ENCODE peak calls at places on chromosome 4, in five cellular contexts. S is mesenchymal stem cell, Q is trophoblast cell, R is H9, O is H1. N is an unnamed sample.
A peak's percentile ranks its signal among the peaks of the same experiment; 100 is the strongest.

GRCh38 chr4:5752803-5753184 is 41.8 kb downstream of the EVC start:
- DNase-seq in S (no peak), Q (no peak), R (peak; percentile 46), O (no peak), N (no peak)

GRCh38 chr4:109701566-109702399 is 1.5 kb downstream of the CASP6 start:
- DNase-seq in S (peak; percentile 1), Q (no peak), R (peak; percentile 50), O (peak; percentile 7), N (no peak)

GRCh38 chr4:129064717-129065116 is 28.6 kb downstream of the SCLT1 start:
- DNase-seq in S (peak; percentile 3), Q (no peak), R (no peak), O (no peak), N (no peak)

GRCh38 chr4:173125216-173125812 is 43.3 kb upstream of the GALNT7 start:
- DNase-seq in S (no peak), Q (peak; percentile 27), R (no peak), O (no peak), N (no peak)

GRCh38 chr4:85769009-85769408 is 294.1 kb downstream of the ARHGAP24 start:
- DNase-seq in S (no peak), Q (no peak), R (no peak), O (no peak), N (no peak)

GRCh38 chr4:146435962-146436361 is 85.8 kb downstream of the SLC10A7 start:
- DNase-seq in S (no peak), Q (no peak), R (no peak), O (no peak), N (no peak)

GRCh38 chr4:108519911-108520310 is 100.5 kb upstream of the RPL34 start:
- DNase-seq in S (no peak), Q (no peak), R (no peak), O (no peak), N (no peak)

GRCh38 chr4:40340034-40340433 is 4.9 kb downstream of the CHRNA9 start:
- DNase-seq in S (no peak), Q (no peak), R (no peak), O (no peak), N (no peak)

GRCh38 chr4:159027535-159027934 is 75.3 kb upstream of the RAPGEF2 start:
- DNase-seq in S (no peak), Q (no peak), R (no peak), O (no peak), N (no peak)

GRCh38 chr4:55509272-55509671 is 37.4 kb downstream of the CLOCK start:
- DNase-seq in S (no peak), Q (no peak), R (no peak), O (no peak), N (no peak)

GRCh38 chr4:76723373-76723772 is 174.6 kb downstream of the SOWAHB start:
- DNase-seq in S (no peak), Q (no peak), R (no peak), O (no peak), N (no peak)

GRCh38 chr4:1171306-1172227 is 816 bp downstream of the SPON2 start:
- DNase-seq in S (no peak), Q (no peak), R (peak; percentile 59), O (no peak), N (no peak)

GRCh38 chr4:8182858-8183725 is 16.0 kb upstream of the SH3TC1 start:
- DNase-seq in S (peak; percentile 63), Q (peak; percentile 87), R (no peak), O (no peak), N (no peak)

GRCh38 chr4:32987111-32987510 is 2266.9 kb downstream of the PCDH7 start:
- DNase-seq in S (peak; percentile 15), Q (no peak), R (no peak), O (no peak), N (no peak)

GRCh38 chr4:138050601-138051000 is 191.5 kb downstream of the SLC7A11 start:
- DNase-seq in S (no peak), Q (no peak), R (peak; percentile 59), O (no peak), N (peak; percentile 26)

GRCh38 chr4:68367835-68368234 is 17.9 kb upstream of the YTHDC1 start:
- DNase-seq in S (no peak), Q (no peak), R (no peak), O (no peak), N (no peak)

GRCh38 chr4:147799986-147800555 is 68.2 kb downstream of the ARHGAP10 start:
- DNase-seq in S (peak; percentile 66), Q (no peak), R (no peak), O (no peak), N (no peak)

GRCh38 chr4:8468746-8469535 is 28.4 kb downstream of the TRMT44 start:
- DNase-seq in S (peak; percentile 49), Q (peak; percentile 74), R (peak; percentile 84), O (peak; percentile 57), N (peak; percentile 52)

GRCh38 chr4:125382995-125383394 is 68.2 kb downstream of the FAT4 start:
- DNase-seq in S (no peak), Q (no peak), R (no peak), O (no peak), N (no peak)

GRCh38 chr4:86586160-86586572 is 7.9 kb upstream of the PTPN13 start:
- DNase-seq in S (no peak), Q (no peak), R (no peak), O (no peak), N (no peak)

GRCh38 chr4:117700111-117700892 is 334.0 kb upstream of the NDST3 start:
- DNase-seq in S (peak; percentile 3), Q (no peak), R (no peak), O (no peak), N (peak; percentile 3)

GRCh38 chr4:124386648-124387047 is 325.9 kb downstream of the ANKRD50 start:
- DNase-seq in S (no peak), Q (no peak), R (no peak), O (no peak), N (no peak)

GRCh38 chr4:123651536-123652175 is 255.1 kb downstream of the SPRY1 start:
- DNase-seq in S (no peak), Q (no peak), R (no peak), O (no peak), N (no peak)

GRCh38 chr4:1200425-1201035 is 28.1 kb upstream of the SPON2 start:
- DNase-seq in S (peak; percentile 97), Q (no peak), R (peak; percentile 22), O (no peak), N (no peak)

GRCh38 chr4:112118742-112119357 is 26.4 kb upstream of the FAM241A start:
- DNase-seq in S (no peak), Q (no peak), R (no peak), O (no peak), N (no peak)

GRCh38 chr4:71526626-71527406 is 188.0 kb downstream of the SLC4A4 start:
- DNase-seq in S (no peak), Q (no peak), R (no peak), O (no peak), N (peak; percentile 21)

GRCh38 chr4:137253949-137254348 is 278.3 kb downstream of the PCDH18 start:
- DNase-seq in S (peak; percentile 74), Q (no peak), R (no peak), O (no peak), N (no peak)

GRCh38 chr4:144648042-144648441 is 2.1 kb downstream of the HHIP start:
- DNase-seq in S (no peak), Q (no peak), R (no peak), O (no peak), N (no peak)

GRCh38 chr4:115945026-115945425 is 831.6 kb upstream of the NDST4 start:
- DNase-seq in S (no peak), Q (no peak), R (no peak), O (no peak), N (no peak)

GRCh38 chr4:128880662-128881061 is 71.2 kb downstream of the JADE1 start:
- DNase-seq in S (no peak), Q (no peak), R (no peak), O (no peak), N (no peak)

GRCh38 chr4:102343964-102344519 is 1.2 kb downstream of the SLC39A8 start:
- DNase-seq in S (no peak), Q (no peak), R (no peak), O (no peak), N (peak; percentile 37)

GRCh38 chr4:108465886-108466491 is 154.4 kb upstream of the RPL34 start:
- DNase-seq in S (no peak), Q (no peak), R (no peak), O (no peak), N (no peak)

GRCh38 chr4:56086561-56086960 is 137.8 kb downstream of the CEP135 start:
- DNase-seq in S (no peak), Q (no peak), R (no peak), O (no peak), N (no peak)

GRCh38 chr4:141339966-141340365 is 119.3 kb downstream of the ZNF330 start:
- DNase-seq in S (no peak), Q (no peak), R (no peak), O (no peak), N (no peak)

GRCh38 chr4:6772223-6772928 is 10.2 kb upstream of the KIAA0232 start:
- DNase-seq in S (peak; percentile 39), Q (peak; percentile 71), R (no peak), O (no peak), N (no peak)

GRCh38 chr4:83691998-83692397 is 156.1 kb downstream of the GPAT3 start:
- DNase-seq in S (peak; percentile 9), Q (no peak), R (no peak), O (no peak), N (no peak)

GRCh38 chr4:26452565-26453531 is 37.4 kb downstream of the CCKAR start:
- DNase-seq in S (no peak), Q (no peak), R (peak; percentile 61), O (no peak), N (no peak)

GRCh38 chr4:90226734-90227133 is 99.5 kb downstream of the CCSER1 start:
- DNase-seq in S (peak; percentile 5), Q (no peak), R (no peak), O (no peak), N (no peak)

DNA sequence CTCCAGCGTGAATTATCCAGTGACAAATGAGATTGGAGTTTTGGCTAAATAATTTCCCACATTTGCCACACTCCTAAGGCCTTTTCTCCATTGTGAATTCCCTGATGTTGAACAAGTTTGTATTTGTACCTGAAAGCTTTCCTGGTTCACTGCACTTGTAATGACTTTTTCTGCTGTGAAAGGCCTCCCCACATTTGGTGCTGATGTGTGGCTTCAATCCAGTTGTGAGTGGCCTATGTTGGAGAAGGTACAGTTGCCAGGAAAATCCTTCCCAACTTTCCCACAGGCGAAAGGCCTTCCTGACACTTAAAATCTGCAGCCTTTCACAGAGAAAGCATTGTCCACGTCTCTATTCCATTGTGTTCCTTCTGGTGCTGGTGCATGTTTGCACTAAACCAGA is 17.3 kb upstream of the HPGD start:
- DNase-seq in S (no peak), Q (no peak), R (no peak), O (no peak), N (no peak)
- H2BK12ac ChIP-seq in S (no peak overlapping the region), Q (peak overlapping the region; percentile 69), R (no peak overlapping the region), O (no peak overlapping the region), N (no peak overlapping the region)

GRCh38 chr4:94488667-94489066 is 36.9 kb downstream of the PDLIM5 start:
- DNase-seq in S (peak; percentile 76), Q (peak; percentile 70), R (no peak), O (no peak), N (no peak)
- H3K9ac ChIP-seq in S (no peak overlapping the region), Q (no peak overlapping the region), R (no peak overlapping the region), O (no peak overlapping the region), N (no peak overlapping the region)

GRCh38 chr4:52743444-52744019 is 7.7 kb downstream of the ERVMER34-1 start:
- DNase-seq in S (no peak), Q (no peak), R (no peak), O (no peak), N (no peak)
- H4K8ac ChIP-seq in S (no peak overlapping the region), Q (no peak overlapping the region), R (no peak overlapping the region), O (no peak overlapping the region), N (no peak overlapping the region)

GRCh38 chr4:80171656-80172055 is 25.6 kb upstream of the PRDM8 start:
- DNase-seq in S (no peak), Q (no peak), R (no peak), O (no peak), N (no peak)
- H2BK12ac ChIP-seq in S (no peak overlapping the region), Q (no peak overlapping the region), R (no peak overlapping the region), O (no peak overlapping the region), N (no peak overlapping the region)

N was measured in neuronal stem cell.